ENCODE peak calls at places on chromosomes 5 and 9, in seven cellular contexts. R is cardiac muscle cell, Z is endothelial cell of umbilical vein, F is brain microvascular endothelial cell, M is colonic mucosa, E is spleen, H is PC-3. D is an unnamed sample. For H3K36me3, the result is how much of the 10 kb centered on the place peaks cover.

GRCh38 chr9:86485359-86485758 is 131.1 kb upstream of the TUT7 start:
- DNase-seq in R (no peak), Z (no peak), F (no peak), M (no peak), E (no peak), H (no peak), D (no peak)

GRCh38 chr9:137113385-137114159 is 961 bp downstream of the DPP7 start:
- DNase-seq in R (no peak), Z (no peak), F (no peak), M (no peak), E (no peak), H (no peak), D (no peak)

GRCh38 chr5:55180016-55180415 is 7.0 kb upstream of the CDC20B start:
- DNase-seq in R (no peak), Z (no peak), F (no peak), M (no peak), E (no peak), H (no peak), D (peak)

GRCh38 chr9:123473226-123473625 is 117.2 kb downstream of the CRB2 start:
- DNase-seq in R (peak), Z (no peak), F (no peak), M (no peak), E (peak), H (no peak), D (no peak)

GRCh38 chr5:171857537-171857936 is 71.9 kb downstream of the SMIM23 start:
- DNase-seq in R (peak), Z (no peak), F (no peak), M (no peak), E (no peak), H (no peak), D (no peak)

GRCh38 chr5:159448-160172 is 31.7 kb upstream of the LRRC14B start:
- DNase-seq in R (no peak), Z (no peak), F (peak), M (no peak), E (peak), H (peak), D (no peak)

GRCh38 chr5:91182763-91183162 is 200.4 kb downstream of the ARRDC3 start:
- DNase-seq in R (no peak), Z (no peak), F (no peak), M (peak), E (no peak), H (no peak), D (no peak)

GRCh38 chr9:107314763-107315162 is 31.7 kb downstream of the RAD23B start:
- DNase-seq in R (no peak), Z (no peak), F (no peak), M (no peak), E (no peak), H (no peak), D (no peak)

GRCh38 chr5:122126711-122127385 is 2.5 kb upstream of the ZNF474 start:
- DNase-seq in R (peak), Z (no peak), F (no peak), M (no peak), E (no peak), H (no peak), D (no peak)

GRCh38 chr5:57410374-57411320 is 72.0 kb downstream of the ACTBL2 start:
- DNase-seq in R (no peak), Z (no peak), F (no peak), M (no peak), E (no peak), H (no peak), D (no peak)

GRCh38 chr5:117623042-117623815 is 1048.6 kb upstream of the SEMA6A start:
- DNase-seq in R (peak), Z (no peak), F (no peak), M (no peak), E (no peak), H (no peak), D (peak)

GRCh38 chr9:82457281-82457680 is 468.7 kb downstream of the SPATA31D1 start:
- DNase-seq in R (no peak), Z (no peak), F (no peak), M (no peak), E (no peak), H (no peak), D (no peak)

GRCh38 chr5:126354012-126354856 is 69.0 kb upstream of the GRAMD2B start:
- DNase-seq in R (peak), Z (peak), F (peak), M (no peak), E (no peak), H (peak), D (peak)

GRCh38 chr5:37272564-37272963 is 23.4 kb upstream of the CPLANE1 start:
- DNase-seq in R (no peak), Z (no peak), F (no peak), M (no peak), E (no peak), H (peak), D (peak)

GRCh38 chr5:71922584-71923106 is 184.6 kb upstream of the MAP1B start:
- DNase-seq in R (no peak), Z (peak), F (peak), M (no peak), E (no peak), H (peak), D (peak)

GRCh38 chr5:150153957-150154617 is 1.6 kb downstream of the PDGFRB start:
- DNase-seq in R (no peak), Z (no peak), F (peak), M (no peak), E (no peak), H (no peak), D (no peak)

GRCh38 chr5:56164371-56164770 is 68.8 kb downstream of the ANKRD55 start:
- DNase-seq in R (no peak), Z (peak), F (no peak), M (no peak), E (no peak), H (no peak), D (no peak)

GRCh38 chr5:10194083-10194482 is 55.6 kb downstream of the ATPSCKMT start:
- DNase-seq in R (no peak), Z (no peak), F (no peak), M (no peak), E (no peak), H (no peak), D (no peak)

GRCh38 chr9:120536094-120536493 is 43.9 kb downstream of the CDK5RAP2 start:
- DNase-seq in R (no peak), Z (no peak), F (no peak), M (no peak), E (no peak), H (no peak), D (no peak)

GRCh38 chr5:91419571-91420537 is 36.7 kb upstream of the ARRDC3 start:
- DNase-seq in R (peak), Z (peak), F (peak), M (peak), E (no peak), H (peak), D (peak)

GRCh38 chr9:89007568-89007967 is 16.3 kb downstream of the S1PR3 start:
- DNase-seq in R (no peak), Z (no peak), F (no peak), M (peak), E (no peak), H (no peak), D (no peak)

GRCh38 chr5:168989731-168990505 is 311.0 kb downstream of the SLIT3 start:
- DNase-seq in R (no peak), Z (no peak), F (no peak), M (no peak), E (no peak), H (no peak), D (no peak)

GRCh38 chr9:94142353-94142752 is 58.1 kb downstream of the PTPDC1 start:
- DNase-seq in R (no peak), Z (no peak), F (no peak), M (no peak), E (no peak), H (no peak), D (no peak)

GRCh38 chr5:32193591-32193990 is 19.5 kb upstream of the GOLPH3 start:
- DNase-seq in R (no peak), Z (peak), F (peak), M (peak), E (peak), H (peak), D (peak)

GRCh38 chr5:32278403-32278802 is 34.3 kb downstream of the MTMR12 start:
- DNase-seq in R (no peak), Z (no peak), F (peak), M (no peak), E (no peak), H (no peak), D (no peak)

GRCh38 chr5:76125888-76126287 is 42.7 kb downstream of the SV2C start:
- DNase-seq in R (no peak), Z (peak), F (no peak), M (peak), E (no peak), H (no peak), D (no peak)

GRCh38 chr5:72788851-72789505 is 27.5 kb upstream of the TNPO1 start:
- DNase-seq in R (no peak), Z (no peak), F (peak), M (no peak), E (no peak), H (peak), D (peak)

GRCh38 chr5:109865636-109866035 is 175.9 kb downstream of the MAN2A1 start:
- DNase-seq in R (no peak), Z (peak), F (peak), M (no peak), E (no peak), H (peak), D (peak)

GRCh38 chr5:151383011-151383410 is 35.7 kb upstream of the SLC36A2 start:
- DNase-seq in R (no peak), Z (no peak), F (no peak), M (no peak), E (no peak), H (peak), D (peak)

GRCh38 chr5:148827723-148828122 is 1.3 kb downstream of the ADRB2 start:
- DNase-seq in R (no peak), Z (no peak), F (no peak), M (no peak), E (no peak), H (peak), D (peak)
- H3K4me3 ChIP-seq in R (peak), Z (peak), F (no peak), M (peak), E (peak), H (peak), D (peak)

DNA sequence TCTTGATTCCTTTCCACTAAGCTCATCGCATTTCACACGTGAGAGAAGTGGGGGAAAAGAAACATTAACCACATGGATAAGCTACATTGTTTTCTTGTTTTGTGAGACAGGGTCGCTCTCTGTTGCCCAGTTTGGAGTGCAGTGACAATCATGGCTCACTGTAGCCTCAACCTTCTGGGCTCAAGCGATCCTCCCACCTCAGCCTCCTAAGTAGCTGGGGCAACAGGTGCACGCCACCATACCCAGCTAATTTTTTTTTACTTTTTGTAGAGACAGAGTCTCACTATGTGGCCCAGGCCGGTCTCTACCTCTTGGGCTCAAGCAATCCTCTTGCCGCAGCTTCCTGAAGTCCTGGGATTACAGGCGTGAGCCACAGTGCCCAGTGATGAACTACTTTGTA is 2.8 kb downstream of the OTULIN start:
- DNase-seq in R (no peak), Z (no peak), F (no peak), M (no peak), E (no peak), H (no peak), D (no peak)
- TF ChIP-seq CTCF in R (no peak), Z (no peak), F (no peak), M (no peak), E (no peak), H (no peak), D (no peak)

GRCh38 chr9:33964369-33964768 is 84.3 kb downstream of the UBAP2 start:
- DNase-seq in R (no peak), Z (no peak), F (no peak), M (no peak), E (no peak), H (no peak), D (no peak)
- H3K36me3 ChIP-seq in R (under half), Z (under half), F (under half), M (under half), E (under half), H (under half), D (under half)

DNA sequence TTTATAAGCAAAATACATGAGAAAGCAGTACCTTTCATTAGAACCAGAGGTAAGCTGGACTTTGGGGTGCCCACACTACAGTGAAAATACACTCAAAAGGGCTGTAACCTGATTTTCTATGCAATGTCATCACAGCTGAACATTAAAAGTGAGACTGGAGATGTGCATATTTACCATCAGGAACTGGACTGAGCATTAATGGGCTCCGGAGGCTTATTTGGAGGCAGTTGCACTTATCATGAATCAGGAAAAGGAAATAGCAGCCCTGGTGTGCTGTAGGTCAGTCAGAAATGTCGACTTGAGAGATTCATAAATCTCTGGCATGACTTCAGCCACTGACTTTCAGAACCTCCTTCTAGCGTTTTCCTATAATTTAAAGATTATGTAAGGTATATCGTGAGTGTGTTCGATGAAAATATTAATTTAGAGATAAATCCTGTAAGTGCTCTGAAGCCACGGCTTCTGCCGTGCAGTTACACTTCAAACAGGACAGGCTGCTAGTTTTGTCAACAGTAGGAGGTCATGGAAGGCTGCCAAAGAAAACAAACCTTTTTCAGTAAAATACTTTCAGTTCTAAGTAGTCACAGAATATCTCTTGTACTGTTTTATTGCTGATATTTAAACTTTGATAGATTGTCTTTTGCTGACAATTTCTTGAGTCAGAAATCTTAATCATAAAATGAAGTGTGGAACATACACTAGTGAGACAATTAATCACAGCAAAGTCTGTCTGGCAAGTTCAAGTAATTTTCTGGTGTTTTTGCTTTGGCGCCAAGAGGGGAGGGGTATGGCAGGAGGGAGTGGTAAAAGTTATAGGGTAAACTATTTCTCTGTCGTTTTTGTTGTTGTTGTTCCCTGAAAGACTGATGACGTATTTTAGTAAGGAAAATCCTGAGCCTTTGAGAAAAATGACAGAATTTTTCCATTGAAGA is 939.7 kb downstream of the NR2F1-AS1 start:
- DNase-seq in R (peak), Z (peak), F (peak), M (peak), E (no peak), H (peak), D (peak)
- H3K4me3 ChIP-seq in R (no peak), Z (peak), F (peak), M (no peak), E (peak), H (peak), D (peak)

DNA sequence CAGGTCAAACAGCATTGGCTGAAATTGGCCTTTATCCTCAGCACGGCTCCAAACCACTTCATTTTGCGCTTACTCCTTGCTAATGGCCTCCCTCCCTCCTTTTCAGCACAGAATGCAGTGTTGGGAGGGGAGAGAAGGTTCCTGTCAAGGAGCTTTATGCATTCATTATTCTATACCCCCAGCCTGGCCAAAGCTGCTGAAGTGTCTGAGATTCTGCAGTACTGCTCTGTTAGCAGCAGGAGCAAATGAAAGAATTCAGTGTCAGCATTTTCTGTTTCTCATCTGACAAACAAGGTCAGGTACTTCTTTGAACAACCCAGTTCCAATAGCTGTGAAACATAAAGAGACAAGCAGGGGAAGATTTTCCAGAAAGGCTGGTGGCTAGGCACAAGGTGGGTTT is 109.5 kb upstream of the APC start:
- DNase-seq in R (peak), Z (no peak), F (no peak), M (no peak), E (no peak), H (no peak), D (no peak)
- TF ChIP-seq CTCF in R (no peak), Z (no peak), F (no peak), M (no peak), E (no peak), H (no peak), D (no peak)

GRCh38 chr9:16899611-16900010 is 29.1 kb upstream of the BNC2 start:
- DNase-seq in R (no peak), Z (peak), F (peak), M (no peak), E (no peak), H (no peak), D (no peak)
- H3K36me3 ChIP-seq in R (under half), Z (under half), F (under half), M (under half), E (under half), H (under half), D (under half)

GRCh38 chr5:156892864-156893263 is 42.8 kb downstream of the PPP1R2B start:
- DNase-seq in R (no peak), Z (no peak), F (no peak), M (no peak), E (no peak), H (no peak), D (no peak)

GRCh38 chr5:156883316-156883875 is 33.3 kb downstream of the PPP1R2B start:
- DNase-seq in R (no peak), Z (no peak), F (no peak), M (no peak), E (no peak), H (no peak), D (no peak)

GRCh38 chr5:156893517-156893916 is 43.4 kb downstream of the PPP1R2B start:
- DNase-seq in R (no peak), Z (no peak), F (no peak), M (no peak), E (no peak), H (no peak), D (no peak)

GRCh38 chr5:156892223-156892622 is 42.1 kb downstream of the PPP1R2B start:
- DNase-seq in R (no peak), Z (no peak), F (no peak), M (no peak), E (no peak), H (peak), D (no peak)

DNA sequence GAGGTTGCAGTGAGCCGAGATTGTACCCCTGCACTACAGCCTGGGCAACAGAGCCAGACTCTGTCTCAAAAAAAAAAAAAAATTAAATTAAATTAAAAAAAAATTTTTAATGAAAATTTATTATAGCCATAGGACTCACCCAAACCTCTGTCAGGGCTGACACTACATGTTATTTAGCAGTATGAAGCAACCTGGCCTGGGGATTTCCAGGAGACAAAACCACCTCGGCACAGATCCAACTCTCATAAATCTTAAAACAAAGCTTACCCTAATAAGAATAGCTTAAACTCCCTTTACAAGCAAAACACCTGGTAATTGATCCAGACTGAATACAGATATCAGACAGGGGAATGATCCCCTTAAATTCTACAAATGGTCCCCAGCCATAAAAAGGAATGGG is 38.4 kb downstream of the PPP1R2B start:
- DNase-seq in R (no peak), Z (no peak), F (no peak), M (no peak), E (no peak), H (no peak), D (no peak)
- H3K4me3 ChIP-seq in R (no peak), Z (no peak), F (no peak), M (no peak), E (no peak), H (no peak), D (no peak)

DNA sequence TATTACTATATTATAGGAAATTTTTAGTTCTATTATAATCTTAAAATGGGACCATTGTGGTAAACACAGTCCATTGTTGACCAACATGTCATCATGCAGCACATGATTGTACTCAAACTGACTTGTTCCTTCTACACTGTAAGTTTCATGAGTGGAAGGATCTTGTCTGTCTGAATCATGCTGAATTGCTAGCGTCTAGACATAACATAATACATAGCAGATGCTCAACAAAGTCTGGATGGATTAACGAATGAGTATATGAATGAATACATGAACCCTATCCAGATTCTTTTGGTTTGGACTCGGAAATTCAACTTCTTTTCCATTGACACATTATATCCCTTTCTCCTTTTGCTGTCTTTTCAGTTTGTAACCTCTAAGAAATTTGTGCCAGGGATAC is 429.2 kb upstream of the SGCD start:
- DNase-seq in R (no peak), Z (no peak), F (no peak), M (no peak), E (no peak), H (no peak), D (no peak)
- TF ChIP-seq CTCF in R (no peak), Z (no peak), F (no peak), M (no peak), E (no peak), H (no peak), D (no peak)

GRCh38 chr5:154797762-154798161 is 42.6 kb downstream of the LARP1 start:
- DNase-seq in R (no peak), Z (no peak), F (no peak), M (no peak), E (no peak), H (no peak), D (no peak)

GRCh38 chr5:154806176-154806575 is 44.2 kb downstream of the FAXDC2 start:
- DNase-seq in R (no peak), Z (no peak), F (no peak), M (no peak), E (no peak), H (no peak), D (no peak)

GRCh38 chr5:154801083-154801482 is 45.9 kb downstream of the LARP1 start:
- DNase-seq in R (no peak), Z (no peak), F (peak), M (no peak), E (no peak), H (peak), D (peak)

GRCh38 chr5:154800582-154800981 is 45.4 kb downstream of the LARP1 start:
- DNase-seq in R (peak), Z (no peak), F (no peak), M (no peak), E (no peak), H (no peak), D (no peak)

GRCh38 chr5:154802050-154802449 is 46.9 kb downstream of the LARP1 start:
- DNase-seq in R (no peak), Z (no peak), F (no peak), M (no peak), E (peak), H (no peak), D (no peak)
- H3K36me3 ChIP-seq in R (half or more), Z (half or more), F (half or more), M (under half), E (half or more), H (half or more), D (under half)